ENCODE peak calls at places on chromosomes 2 and 18, in seven cellular contexts. One of them, this sample, is unnamed.

GRCh38 chr2:238528953-238529781 is 102.4 kb downstream of the ASB1 start:
- DNase-seq in activated T-cell treated with anti-CD3 and anti-CD28 coated beads for 4 hours: no peak
- DNase-seq in substantia nigra: no peak
- DNase-seq in kidney tubule cell: no peak
- DNase-seq in stimulated activated CD4-positive, alpha-beta T cell treated with anti-CD3 and anti-CD28 coated beads, Interleukin-12 subunit alpha, Interleukin-12 subunit beta, amount 100 ng/mL, for 24 hours: no peak
- DNase-seq in left lung: no peak
- DNase-seq in hepatic stellate cell: no peak
- DNase-seq in this sample: no peak

GRCh38 chr2:138176862-138177439 is 212.7 kb downstream of the HNMT start:
- DNase-seq in activated T-cell treated with anti-CD3 and anti-CD28 coated beads for 4 hours: no peak
- DNase-seq in left lung: no peak
- DNase-seq in substantia nigra: no peak
- DNase-seq in kidney tubule cell: no peak
- DNase-seq in hepatic stellate cell: no peak
- DNase-seq in stimulated activated CD4-positive, alpha-beta T cell treated with anti-CD3 and anti-CD28 coated beads, Interleukin-12 subunit alpha, Interleukin-12 subunit beta, amount 100 ng/mL, for 24 hours: no peak
- DNase-seq in this sample: no peak

GRCh38 chr2:98380203-98380535 is 33.9 kb downstream of the CNGA3 start:
- DNase-seq in left lung: no peak
- DNase-seq in activated T-cell treated with anti-CD3 and anti-CD28 coated beads for 4 hours: no peak
- DNase-seq in hepatic stellate cell: no peak
- DNase-seq in stimulated activated CD4-positive, alpha-beta T cell treated with anti-CD3 and anti-CD28 coated beads, Interleukin-12 subunit alpha, Interleukin-12 subunit beta, amount 100 ng/mL, for 24 hours: no peak
- DNase-seq in substantia nigra: no peak
- DNase-seq in kidney tubule cell: no peak
- DNase-seq in this sample: no peak

GRCh38 chr18:54416459-54416858 is 58.8 kb downstream of the C18orf54 start:
- DNase-seq in hepatic stellate cell: peak; percentile 13
- DNase-seq in stimulated activated CD4-positive, alpha-beta T cell treated with anti-CD3 and anti-CD28 coated beads, Interleukin-12 subunit alpha, Interleukin-12 subunit beta, amount 100 ng/mL, for 24 hours: no peak
- DNase-seq in kidney tubule cell: peak; percentile 77
- DNase-seq in substantia nigra: no peak
- DNase-seq in activated T-cell treated with anti-CD3 and anti-CD28 coated beads for 4 hours: no peak
- DNase-seq in left lung: no peak
- DNase-seq in this sample: no peak

GRCh38 chr2:236638707-236639106 is 69.1 kb downstream of the ACKR3 start:
- DNase-seq in left lung: no peak
- DNase-seq in substantia nigra: no peak
- DNase-seq in hepatic stellate cell: no peak
- DNase-seq in kidney tubule cell: no peak
- DNase-seq in activated T-cell treated with anti-CD3 and anti-CD28 coated beads for 4 hours: no peak
- DNase-seq in stimulated activated CD4-positive, alpha-beta T cell treated with anti-CD3 and anti-CD28 coated beads, Interleukin-12 subunit alpha, Interleukin-12 subunit beta, amount 100 ng/mL, for 24 hours: no peak
- DNase-seq in this sample: no peak

GRCh38 chr2:134634054-134634630 is 84.7 kb downstream of the TMEM163 start:
- DNase-seq in hepatic stellate cell: no peak
- DNase-seq in stimulated activated CD4-positive, alpha-beta T cell treated with anti-CD3 and anti-CD28 coated beads, Interleukin-12 subunit alpha, Interleukin-12 subunit beta, amount 100 ng/mL, for 24 hours: no peak
- DNase-seq in kidney tubule cell: no peak
- DNase-seq in left lung: no peak
- DNase-seq in substantia nigra: peak; percentile 10
- DNase-seq in activated T-cell treated with anti-CD3 and anti-CD28 coated beads for 4 hours: no peak
- DNase-seq in this sample: no peak

GRCh38 chr2:164935467-164935807 is 19.9 kb downstream of the SLC38A11 start:
- DNase-seq in left lung: no peak
- DNase-seq in kidney tubule cell: no peak
- DNase-seq in hepatic stellate cell: no peak
- DNase-seq in stimulated activated CD4-positive, alpha-beta T cell treated with anti-CD3 and anti-CD28 coated beads, Interleukin-12 subunit alpha, Interleukin-12 subunit beta, amount 100 ng/mL, for 24 hours: no peak
- DNase-seq in substantia nigra: no peak
- DNase-seq in activated T-cell treated with anti-CD3 and anti-CD28 coated beads for 4 hours: no peak
- DNase-seq in this sample: no peak

GRCh38 chr2:10564876-10565425 is 116.8 kb upstream of the ODC1 start:
- DNase-seq in left lung: no peak
- DNase-seq in activated T-cell treated with anti-CD3 and anti-CD28 coated beads for 4 hours: no peak
- DNase-seq in substantia nigra: no peak
- DNase-seq in stimulated activated CD4-positive, alpha-beta T cell treated with anti-CD3 and anti-CD28 coated beads, Interleukin-12 subunit alpha, Interleukin-12 subunit beta, amount 100 ng/mL, for 24 hours: no peak
- DNase-seq in hepatic stellate cell: no peak
- DNase-seq in kidney tubule cell: peak; percentile 77
- DNase-seq in this sample: no peak

GRCh38 chr2:224025874-224026273 is 13.2 kb downstream of the SERPINE2 start:
- DNase-seq in kidney tubule cell: no peak
- DNase-seq in stimulated activated CD4-positive, alpha-beta T cell treated with anti-CD3 and anti-CD28 coated beads, Interleukin-12 subunit alpha, Interleukin-12 subunit beta, amount 100 ng/mL, for 24 hours: peak; percentile 37
- DNase-seq in activated T-cell treated with anti-CD3 and anti-CD28 coated beads for 4 hours: peak; percentile 47
- DNase-seq in hepatic stellate cell: no peak
- DNase-seq in left lung: no peak
- DNase-seq in substantia nigra: no peak
- DNase-seq in this sample: no peak

GRCh38 chr2:131063501-131064283 is 29.6 kb downstream of the FAM168B start:
- DNase-seq in hepatic stellate cell: no peak
- DNase-seq in substantia nigra: no peak
- DNase-seq in kidney tubule cell: no peak
- DNase-seq in stimulated activated CD4-positive, alpha-beta T cell treated with anti-CD3 and anti-CD28 coated beads, Interleukin-12 subunit alpha, Interleukin-12 subunit beta, amount 100 ng/mL, for 24 hours: no peak
- DNase-seq in left lung: no peak
- DNase-seq in activated T-cell treated with anti-CD3 and anti-CD28 coated beads for 4 hours: no peak
- DNase-seq in this sample: no peak

GRCh38 chr2:98004071-98004470 is 8.3 kb upstream of the TMEM131 start:
- DNase-seq in kidney tubule cell: no peak
- DNase-seq in activated T-cell treated with anti-CD3 and anti-CD28 coated beads for 4 hours: no peak
- DNase-seq in hepatic stellate cell: no peak
- DNase-seq in left lung: no peak
- DNase-seq in substantia nigra: no peak
- DNase-seq in stimulated activated CD4-positive, alpha-beta T cell treated with anti-CD3 and anti-CD28 coated beads, Interleukin-12 subunit alpha, Interleukin-12 subunit beta, amount 100 ng/mL, for 24 hours: no peak
- DNase-seq in this sample: no peak

GRCh38 chr2:28991021-28991420 is 9.9 kb downstream of the TOGARAM2 start:
- DNase-seq in hepatic stellate cell: no peak
- DNase-seq in activated T-cell treated with anti-CD3 and anti-CD28 coated beads for 4 hours: no peak
- DNase-seq in kidney tubule cell: no peak
- DNase-seq in left lung: no peak
- DNase-seq in stimulated activated CD4-positive, alpha-beta T cell treated with anti-CD3 and anti-CD28 coated beads, Interleukin-12 subunit alpha, Interleukin-12 subunit beta, amount 100 ng/mL, for 24 hours: no peak
- DNase-seq in substantia nigra: no peak
- DNase-seq in this sample: no peak

GRCh38 chr18:55355220-55355619 is 232.8 kb downstream of the TCF4 start:
- DNase-seq in hepatic stellate cell: no peak
- DNase-seq in activated T-cell treated with anti-CD3 and anti-CD28 coated beads for 4 hours: no peak
- DNase-seq in stimulated activated CD4-positive, alpha-beta T cell treated with anti-CD3 and anti-CD28 coated beads, Interleukin-12 subunit alpha, Interleukin-12 subunit beta, amount 100 ng/mL, for 24 hours: no peak
- DNase-seq in kidney tubule cell: no peak
- DNase-seq in left lung: no peak
- DNase-seq in substantia nigra: no peak
- DNase-seq in this sample: no peak

GRCh38 chr2:7829241-7829640 is 852.6 kb upstream of the ID2 start:
- DNase-seq in hepatic stellate cell: no peak
- DNase-seq in left lung: no peak
- DNase-seq in stimulated activated CD4-positive, alpha-beta T cell treated with anti-CD3 and anti-CD28 coated beads, Interleukin-12 subunit alpha, Interleukin-12 subunit beta, amount 100 ng/mL, for 24 hours: no peak
- DNase-seq in kidney tubule cell: no peak
- DNase-seq in activated T-cell treated with anti-CD3 and anti-CD28 coated beads for 4 hours: no peak
- DNase-seq in substantia nigra: no peak
- DNase-seq in this sample: no peak

GRCh38 chr18:54924948-54925347 is 34.3 kb downstream of the CCDC68 start:
- DNase-seq in hepatic stellate cell: no peak
- DNase-seq in activated T-cell treated with anti-CD3 and anti-CD28 coated beads for 4 hours: no peak
- DNase-seq in stimulated activated CD4-positive, alpha-beta T cell treated with anti-CD3 and anti-CD28 coated beads, Interleukin-12 subunit alpha, Interleukin-12 subunit beta, amount 100 ng/mL, for 24 hours: no peak
- DNase-seq in substantia nigra: no peak
- DNase-seq in left lung: no peak
- DNase-seq in kidney tubule cell: peak; percentile 10
- DNase-seq in this sample: no peak

GRCh38 chr2:21930224-21930623 is 806.5 kb downstream of the TDRD15 start:
- DNase-seq in left lung: no peak
- DNase-seq in activated T-cell treated with anti-CD3 and anti-CD28 coated beads for 4 hours: no peak
- DNase-seq in substantia nigra: no peak
- DNase-seq in stimulated activated CD4-positive, alpha-beta T cell treated with anti-CD3 and anti-CD28 coated beads, Interleukin-12 subunit alpha, Interleukin-12 subunit beta, amount 100 ng/mL, for 24 hours: no peak
- DNase-seq in hepatic stellate cell: no peak
- DNase-seq in kidney tubule cell: no peak
- DNase-seq in this sample: no peak

GRCh38 chr18:3869848-3870247 is 419.9 kb downstream of the TGIF1 start:
- DNase-seq in substantia nigra: no peak
- DNase-seq in kidney tubule cell: peak; percentile 75
- DNase-seq in activated T-cell treated with anti-CD3 and anti-CD28 coated beads for 4 hours: no peak
- DNase-seq in stimulated activated CD4-positive, alpha-beta T cell treated with anti-CD3 and anti-CD28 coated beads, Interleukin-12 subunit alpha, Interleukin-12 subunit beta, amount 100 ng/mL, for 24 hours: no peak
- DNase-seq in hepatic stellate cell: peak; percentile 6
- DNase-seq in left lung: no peak
- DNase-seq in this sample: no peak

GRCh38 chr18:32201936-32202335 is 12.1 kb downstream of the MEP1B start:
- DNase-seq in left lung: no peak
- DNase-seq in kidney tubule cell: no peak
- DNase-seq in stimulated activated CD4-positive, alpha-beta T cell treated with anti-CD3 and anti-CD28 coated beads, Interleukin-12 subunit alpha, Interleukin-12 subunit beta, amount 100 ng/mL, for 24 hours: no peak
- DNase-seq in activated T-cell treated with anti-CD3 and anti-CD28 coated beads for 4 hours: no peak
- DNase-seq in hepatic stellate cell: no peak
- DNase-seq in substantia nigra: no peak
- DNase-seq in this sample: peak; percentile 70

GRCh38 chr2:84815146-84815545 is 65.7 kb downstream of the TRABD2A start:
- DNase-seq in activated T-cell treated with anti-CD3 and anti-CD28 coated beads for 4 hours: no peak
- DNase-seq in hepatic stellate cell: peak; percentile 36
- DNase-seq in substantia nigra: no peak
- DNase-seq in kidney tubule cell: no peak
- DNase-seq in stimulated activated CD4-positive, alpha-beta T cell treated with anti-CD3 and anti-CD28 coated beads, Interleukin-12 subunit alpha, Interleukin-12 subunit beta, amount 100 ng/mL, for 24 hours: no peak
- DNase-seq in left lung: no peak
- DNase-seq in this sample: no peak

GRCh38 chr2:50476174-50476573 is 555.8 kb downstream of the NRXN1 start:
- DNase-seq in stimulated activated CD4-positive, alpha-beta T cell treated with anti-CD3 and anti-CD28 coated beads, Interleukin-12 subunit alpha, Interleukin-12 subunit beta, amount 100 ng/mL, for 24 hours: no peak
- DNase-seq in substantia nigra: no peak
- DNase-seq in left lung: no peak
- DNase-seq in kidney tubule cell: no peak
- DNase-seq in activated T-cell treated with anti-CD3 and anti-CD28 coated beads for 4 hours: no peak
- DNase-seq in hepatic stellate cell: no peak
- DNase-seq in this sample: no peak

GRCh38 chr2:222878877-222879601 is 18.2 kb downstream of the ACSL3 start:
- DNase-seq in hepatic stellate cell: peak; percentile 35
- DNase-seq in substantia nigra: no peak
- DNase-seq in kidney tubule cell: peak; percentile 69
- DNase-seq in activated T-cell treated with anti-CD3 and anti-CD28 coated beads for 4 hours: no peak
- DNase-seq in stimulated activated CD4-positive, alpha-beta T cell treated with anti-CD3 and anti-CD28 coated beads, Interleukin-12 subunit alpha, Interleukin-12 subunit beta, amount 100 ng/mL, for 24 hours: no peak
- DNase-seq in left lung: no peak
- DNase-seq in this sample: no peak

GRCh38 chr2:229043681-229044080 is 227.4 kb downstream of the PID1 start:
- DNase-seq in substantia nigra: no peak
- DNase-seq in stimulated activated CD4-positive, alpha-beta T cell treated with anti-CD3 and anti-CD28 coated beads, Interleukin-12 subunit alpha, Interleukin-12 subunit beta, amount 100 ng/mL, for 24 hours: no peak
- DNase-seq in activated T-cell treated with anti-CD3 and anti-CD28 coated beads for 4 hours: no peak
- DNase-seq in hepatic stellate cell: no peak
- DNase-seq in kidney tubule cell: no peak
- DNase-seq in left lung: no peak
- DNase-seq in this sample: no peak

GRCh38 chr2:118477111-118477517 is 370.3 kb downstream of the EN1 start:
- DNase-seq in hepatic stellate cell: no peak
- DNase-seq in kidney tubule cell: peak; percentile 3
- DNase-seq in stimulated activated CD4-positive, alpha-beta T cell treated with anti-CD3 and anti-CD28 coated beads, Interleukin-12 subunit alpha, Interleukin-12 subunit beta, amount 100 ng/mL, for 24 hours: no peak
- DNase-seq in activated T-cell treated with anti-CD3 and anti-CD28 coated beads for 4 hours: no peak
- DNase-seq in substantia nigra: no peak
- DNase-seq in left lung: no peak
- DNase-seq in this sample: no peak

GRCh38 chr2:200592414-200593075 is 6.7 kb downstream of the AOX1 start:
- DNase-seq in stimulated activated CD4-positive, alpha-beta T cell treated with anti-CD3 and anti-CD28 coated beads, Interleukin-12 subunit alpha, Interleukin-12 subunit beta, amount 100 ng/mL, for 24 hours: no peak
- DNase-seq in substantia nigra: no peak
- DNase-seq in kidney tubule cell: no peak
- DNase-seq in left lung: no peak
- DNase-seq in activated T-cell treated with anti-CD3 and anti-CD28 coated beads for 4 hours: no peak
- DNase-seq in hepatic stellate cell: no peak
- DNase-seq in this sample: no peak

GRCh38 chr2:195270466-195270865 is 386.6 kb upstream of the SLC39A10 start:
- DNase-seq in hepatic stellate cell: no peak
- DNase-seq in stimulated activated CD4-positive, alpha-beta T cell treated with anti-CD3 and anti-CD28 coated beads, Interleukin-12 subunit alpha, Interleukin-12 subunit beta, amount 100 ng/mL, for 24 hours: no peak
- DNase-seq in activated T-cell treated with anti-CD3 and anti-CD28 coated beads for 4 hours: no peak
- DNase-seq in left lung: no peak
- DNase-seq in substantia nigra: no peak
- DNase-seq in kidney tubule cell: no peak
- DNase-seq in this sample: no peak

GRCh38 chr2:20453087-20453486 is 6.2 kb downstream of the RHOB start:
- DNase-seq in kidney tubule cell: no peak
- DNase-seq in left lung: no peak
- DNase-seq in hepatic stellate cell: no peak
- DNase-seq in substantia nigra: no peak
- DNase-seq in activated T-cell treated with anti-CD3 and anti-CD28 coated beads for 4 hours: no peak
- DNase-seq in stimulated activated CD4-positive, alpha-beta T cell treated with anti-CD3 and anti-CD28 coated beads, Interleukin-12 subunit alpha, Interleukin-12 subunit beta, amount 100 ng/mL, for 24 hours: no peak
- DNase-seq in this sample: no peak

GRCh38 chr2:25543939-25544338 is 129.4 kb downstream of the DTNB start:
- DNase-seq in left lung: peak; percentile 63
- DNase-seq in substantia nigra: no peak
- DNase-seq in activated T-cell treated with anti-CD3 and anti-CD28 coated beads for 4 hours: no peak
- DNase-seq in stimulated activated CD4-positive, alpha-beta T cell treated with anti-CD3 and anti-CD28 coated beads, Interleukin-12 subunit alpha, Interleukin-12 subunit beta, amount 100 ng/mL, for 24 hours: no peak
- DNase-seq in hepatic stellate cell: no peak
- DNase-seq in kidney tubule cell: no peak
- DNase-seq in this sample: no peak

GRCh38 chr18:6561893-6562292 is 147.2 kb upstream of the L3MBTL4 start:
- DNase-seq in substantia nigra: no peak
- DNase-seq in activated T-cell treated with anti-CD3 and anti-CD28 coated beads for 4 hours: no peak
- DNase-seq in hepatic stellate cell: no peak
- DNase-seq in stimulated activated CD4-positive, alpha-beta T cell treated with anti-CD3 and anti-CD28 coated beads, Interleukin-12 subunit alpha, Interleukin-12 subunit beta, amount 100 ng/mL, for 24 hours: no peak
- DNase-seq in left lung: no peak
- DNase-seq in kidney tubule cell: no peak
- DNase-seq in this sample: no peak

GRCh38 chr18:3538456-3538855 is 88.5 kb downstream of the TGIF1 start:
- DNase-seq in substantia nigra: no peak
- DNase-seq in kidney tubule cell: no peak
- DNase-seq in activated T-cell treated with anti-CD3 and anti-CD28 coated beads for 4 hours: no peak
- DNase-seq in stimulated activated CD4-positive, alpha-beta T cell treated with anti-CD3 and anti-CD28 coated beads, Interleukin-12 subunit alpha, Interleukin-12 subunit beta, amount 100 ng/mL, for 24 hours: no peak
- DNase-seq in hepatic stellate cell: no peak
- DNase-seq in left lung: no peak
- DNase-seq in this sample: no peak

GRCh38 chr2:27829791-27830190 is 58.3 kb downstream of the MRPL33 start:
- DNase-seq in activated T-cell treated with anti-CD3 and anti-CD28 coated beads for 4 hours: no peak
- DNase-seq in hepatic stellate cell: no peak
- DNase-seq in left lung: no peak
- DNase-seq in substantia nigra: no peak
- DNase-seq in stimulated activated CD4-positive, alpha-beta T cell treated with anti-CD3 and anti-CD28 coated beads, Interleukin-12 subunit alpha, Interleukin-12 subunit beta, amount 100 ng/mL, for 24 hours: no peak
- DNase-seq in kidney tubule cell: no peak
- DNase-seq in this sample: no peak

GRCh38 chr2:65024149-65024829 is 31.9 kb upstream of the CEP68 start:
- DNase-seq in activated T-cell treated with anti-CD3 and anti-CD28 coated beads for 4 hours: no peak
- DNase-seq in substantia nigra: no peak
- DNase-seq in stimulated activated CD4-positive, alpha-beta T cell treated with anti-CD3 and anti-CD28 coated beads, Interleukin-12 subunit alpha, Interleukin-12 subunit beta, amount 100 ng/mL, for 24 hours: no peak
- DNase-seq in left lung: no peak
- DNase-seq in hepatic stellate cell: peak; percentile 69
- DNase-seq in kidney tubule cell: peak; percentile 56
- DNase-seq in this sample: no peak

GRCh38 chr18:48838921-48839818 is 111.6 kb downstream of the SMAD7 start:
- DNase-seq in kidney tubule cell: peak; percentile 64
- DNase-seq in substantia nigra: no peak
- DNase-seq in hepatic stellate cell: peak; percentile 52
- DNase-seq in activated T-cell treated with anti-CD3 and anti-CD28 coated beads for 4 hours: no peak
- DNase-seq in stimulated activated CD4-positive, alpha-beta T cell treated with anti-CD3 and anti-CD28 coated beads, Interleukin-12 subunit alpha, Interleukin-12 subunit beta, amount 100 ng/mL, for 24 hours: no peak
- DNase-seq in left lung: no peak
- DNase-seq in this sample: no peak

GRCh38 chr2:210553371-210553770 is 3.0 kb upstream of the CPS1 start:
- DNase-seq in substantia nigra: no peak
- DNase-seq in activated T-cell treated with anti-CD3 and anti-CD28 coated beads for 4 hours: no peak
- DNase-seq in stimulated activated CD4-positive, alpha-beta T cell treated with anti-CD3 and anti-CD28 coated beads, Interleukin-12 subunit alpha, Interleukin-12 subunit beta, amount 100 ng/mL, for 24 hours: no peak
- DNase-seq in kidney tubule cell: peak; percentile 76
- DNase-seq in hepatic stellate cell: peak; percentile 26
- DNase-seq in left lung: no peak
- DNase-seq in this sample: peak; percentile 29

GRCh38 chr18:78213365-78213994 is 766.1 kb upstream of the SALL3 start:
- DNase-seq in stimulated activated CD4-positive, alpha-beta T cell treated with anti-CD3 and anti-CD28 coated beads, Interleukin-12 subunit alpha, Interleukin-12 subunit beta, amount 100 ng/mL, for 24 hours: no peak
- DNase-seq in hepatic stellate cell: no peak
- DNase-seq in kidney tubule cell: no peak
- DNase-seq in substantia nigra: no peak
- DNase-seq in activated T-cell treated with anti-CD3 and anti-CD28 coated beads for 4 hours: no peak
- DNase-seq in left lung: no peak
- DNase-seq in this sample: no peak

This sample was measured in right lobe of liver.